ENCODE peak calls at places on chromosomes 1 and 21, in five cellular contexts. I is stomach, Y is sigmoid colon, P is prostate gland, R is adrenal gland. K is an unnamed sample.

GRCh38 chr1:45009956-45010854 is 919 bp downstream of the HECTD3 start:
- DNase-seq in R (peak; percentile 29), I (peak; percentile 70), P (no peak), Y (no peak), K (peak; percentile 81)

GRCh38 chr1:27550510-27551169 is 53.3 kb downstream of the AHDC1 start:
- DNase-seq in I (no peak), P (no peak), Y (no peak), R (no peak), K (no peak)

GRCh38 chr21:8993284-8993942 is 1528.0 kb upstream of the TPTE start:
- DNase-seq in I (no peak), Y (no peak), R (no peak), P (no peak), K (no peak)

GRCh38 chr1:160748182-160748876 is 9.3 kb downstream of the SLAMF7 start:
- DNase-seq in P (no peak), R (no peak), Y (no peak), I (no peak), K (no peak)

GRCh38 chr1:169885207-169885606 is 8.5 kb downstream of the SCYL3 start:
- DNase-seq in R (no peak), Y (no peak), I (no peak), P (no peak), K (no peak)

GRCh38 chr1:172916126-172916525 is 134.6 kb downstream of the TNFSF18 start:
- DNase-seq in I (no peak), Y (no peak), P (no peak), R (no peak), K (no peak)

GRCh38 chr21:37348664-37349063 is 17.9 kb upstream of the DYRK1A start:
- DNase-seq in R (no peak), P (no peak), Y (no peak), I (no peak), K (no peak)

GRCh38 chr1:201166964-201167624 is 12.8 kb upstream of the TMEM9 start:
- DNase-seq in Y (no peak), R (no peak), P (no peak), I (peak; percentile 58), K (no peak)

GRCh38 chr1:69499203-69499803 is 68.4 kb upstream of the LRRC7 start:
- DNase-seq in I (no peak), P (no peak), R (no peak), Y (no peak), K (no peak)

DNA sequence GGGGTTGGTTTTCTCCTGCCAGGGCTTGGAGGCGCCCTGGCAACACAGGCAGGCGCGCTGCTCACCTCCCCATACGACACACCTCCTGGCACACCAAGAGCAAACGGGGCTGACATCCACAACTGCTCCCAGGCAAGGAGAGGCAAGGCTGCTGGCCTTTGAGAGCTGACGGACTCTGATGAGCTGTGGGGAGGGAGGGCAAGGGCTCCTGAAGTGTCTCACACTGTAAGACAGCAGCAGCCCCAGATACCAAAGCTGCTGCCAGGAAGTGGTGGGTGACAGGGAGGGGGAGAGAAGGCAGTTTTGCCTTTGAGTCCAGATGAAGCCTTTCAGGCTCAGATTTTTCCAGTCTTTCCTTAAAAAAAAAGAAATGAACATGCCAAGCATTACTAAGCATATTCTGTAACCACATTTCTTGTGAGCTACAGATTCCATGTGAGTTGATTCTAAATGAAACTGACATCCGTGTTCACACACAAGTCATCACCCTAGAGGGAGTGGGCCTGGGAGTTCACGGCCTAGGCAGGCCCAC is 24.3 kb downstream of the PGBD5 start:
- DNase-seq in Y (no peak), P (no peak), R (no peak), I (no peak), K (no peak)
- H3K4me1 ChIP-seq in Y (no peaks in the 10 kb centered on the region), P (no peaks in the 10 kb centered on the region), R (no peaks in the 10 kb centered on the region), I (no peaks in the 10 kb centered on the region), K (no peaks in the 10 kb centered on the region)

GRCh38 chr1:244049969-244050834 is 881 bp upstream of the ZBTB18 start:
- DNase-seq in Y (no peak), I (no peak), P (peak; percentile 17), R (no peak), K (no peak)

GRCh38 chr1:244046907-244047738 is 4.0 kb upstream of the ZBTB18 start:
- DNase-seq in P (no peak), Y (no peak), R (peak; percentile 40), I (no peak), K (no peak)

GRCh38 chr1:244048566-244049141 is 2.4 kb upstream of the ZBTB18 start:
- DNase-seq in I (no peak), Y (no peak), P (no peak), R (no peak), K (peak; percentile 65)

GRCh38 chr1:244049142-244049968 is 1.7 kb upstream of the ZBTB18 start:
- DNase-seq in I (no peak), Y (peak; percentile 71), R (peak; percentile 40), P (peak; percentile 19), K (peak; percentile 61)

GRCh38 chr1:244047739-244048565 is 3.1 kb upstream of the ZBTB18 start:
- DNase-seq in R (peak; percentile 99), P (peak; percentile 99), Y (peak; percentile 100), I (peak; percentile 98), K (peak; percentile 100)
- TF ChIP-seq CTCF in R (peak; percentile 3), P (no peak), Y (no peak), I (no peak), K (no peak)

GRCh38 chr21:31731112-31731801 is 661 bp downstream of the SCAF4 start:
- DNase-seq in P (peak; percentile 35), I (peak; percentile 40), Y (peak; percentile 79), R (peak; percentile 65), K (peak; percentile 89)
- TF ChIP-seq POLR2A in P (no peak), I (no peak), Y (no peak), R (no peak), K (peak; percentile 42)

GRCh38 chr1:37474697-37475379 is 458 bp downstream of the ZC3H12A start:
- DNase-seq in Y (peak; percentile 83), P (no peak), R (peak; percentile 60), I (peak; percentile 35), K (no peak)

GRCh38 chr1:37472994-37473393 is 1.4 kb upstream of the ZC3H12A start:
- DNase-seq in I (no peak), Y (no peak), P (no peak), R (no peak), K (no peak)

GRCh38 chr1:37472281-37472680 is 2.1 kb upstream of the ZC3H12A start:
- DNase-seq in I (no peak), Y (no peak), R (no peak), P (no peak), K (no peak)

GRCh38 chr1:37474051-37474696 is at the start of gene ZC3H12A:
- DNase-seq in Y (peak; percentile 96), R (peak; percentile 96), P (peak; percentile 93), I (peak; percentile 96), K (peak; percentile 96)

DNA sequence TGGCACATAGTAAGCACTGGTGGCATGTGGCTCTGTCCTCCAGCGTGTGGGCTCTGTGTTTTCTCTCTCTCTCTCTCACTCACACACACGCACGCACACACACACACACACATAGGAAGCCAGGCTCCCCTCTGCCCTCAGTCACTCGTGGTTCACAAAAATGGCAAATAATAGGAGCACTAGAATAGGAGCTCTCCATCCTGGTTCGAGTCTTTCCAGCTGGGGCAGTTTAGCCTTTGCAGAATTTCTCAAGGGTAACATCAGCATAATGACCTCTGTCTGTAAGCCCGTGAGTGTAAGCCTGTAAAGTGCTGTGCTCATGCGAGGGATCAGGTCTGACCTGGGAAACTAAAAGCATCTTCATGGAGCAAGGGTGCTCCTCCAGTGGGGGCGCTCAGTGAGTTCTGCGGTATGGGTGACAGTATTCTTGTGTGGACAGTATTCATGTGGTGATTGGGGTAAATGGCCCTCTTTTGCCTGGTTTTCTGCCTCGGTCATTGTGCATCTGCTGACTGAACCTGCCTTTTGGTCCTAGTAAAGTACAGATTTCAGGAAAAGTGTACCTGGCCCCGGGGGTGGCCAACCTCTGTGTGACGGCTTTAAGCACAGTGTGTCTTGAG is 839 bp upstream of the ZC3H12A start:
- DNase-seq in P (no peak), Y (no peak), I (no peak), R (peak; percentile 50), K (no peak)
- H3K4me1 ChIP-seq in P (peaks cover 14% of the 10 kb centered on the region), Y (peaks cover 69% of the 10 kb centered on the region), I (peaks cover 67% of the 10 kb centered on the region), R (peaks cover 72% of the 10 kb centered on the region), K (peaks cover 57% of the 10 kb centered on the region)

GRCh38 chr1:108044318-108044717 is 79.3 kb upstream of the VAV3 start:
- DNase-seq in P (no peak), R (no peak), Y (no peak), I (no peak), K (no peak)

GRCh38 chr1:108041360-108042143 is 76.6 kb upstream of the VAV3 start:
- DNase-seq in P (peak; percentile 76), Y (no peak), I (no peak), R (no peak), K (no peak)

GRCh38 chr1:108046021-108046420 is 81.0 kb upstream of the VAV3 start:
- DNase-seq in P (peak; percentile 52), Y (no peak), I (no peak), R (no peak), K (no peak)

GRCh38 chr1:108045370-108045950 is 80.5 kb upstream of the VAV3 start:
- DNase-seq in R (no peak), I (no peak), Y (no peak), P (peak; percentile 31), K (no peak)

GRCh38 chr1:108043712-108044111 is 78.7 kb upstream of the VAV3 start:
- DNase-seq in I (no peak), Y (no peak), R (peak; percentile 26), P (no peak), K (no peak)
- TF ChIP-seq CTCF in I (no peak), Y (no peak), R (no peak), P (no peak), K (no peak)

GRCh38 chr1:206921772-206922265 is at the start of gene FCMR:
- DNase-seq in P (no peak), R (peak; percentile 35), I (no peak), Y (no peak), K (no peak)
- TF ChIP-seq POLR2A in P (no peak), R (no peak), I (no peak), Y (no peak), K (no peak)

GRCh38 chr1:206698011-206698410 is 13.3 kb downstream of the MAPKAPK2 start:
- DNase-seq in Y (no peak), I (no peak), R (no peak), P (no peak), K (no peak)

GRCh38 chr1:206700445-206701036 is 15.8 kb downstream of the MAPKAPK2 start:
- DNase-seq in P (no peak), Y (peak; percentile 53), I (no peak), R (no peak), K (no peak)

GRCh38 chr1:206699626-206700025 is 14.9 kb downstream of the MAPKAPK2 start:
- DNase-seq in Y (peak; percentile 83), R (peak; percentile 68), P (no peak), I (no peak), K (peak; percentile 87)

GRCh38 chr1:206696812-206697585 is 12.3 kb downstream of the MAPKAPK2 start:
- DNase-seq in I (no peak), Y (peak; percentile 40), R (no peak), P (no peak), K (no peak)

GRCh38 chr1:206698990-206699586 is 14.4 kb downstream of the MAPKAPK2 start:
- DNase-seq in P (no peak), Y (peak; percentile 29), R (no peak), I (no peak), K (no peak)
- H3K4me1 ChIP-seq in P (no peaks in the 10 kb centered on the region), Y (peaks cover 81% of the 10 kb centered on the region), R (peaks cover 88% of the 10 kb centered on the region), I (peaks cover 73% of the 10 kb centered on the region), K (peaks cover 20% of the 10 kb centered on the region)

K was measured in right lobe of liver.